ENCODE peak calls at places on chromosomes 7 and 10, in five cellular contexts. S, W, V, K and B are unnamed samples.

GRCh38 chr10:119341236-119342016 is 134.1 kb downstream of the GRK5 start:
- DNase-seq in S (no peak), W (no peak), V (peak; percentile 76), K (peak; percentile 71), B (no peak)

GRCh38 chr10:68987611-68988010 is 992 bp upstream of the KIFBP start:
- DNase-seq in S (no peak), W (no peak), V (no peak), K (no peak), B (no peak)

GRCh38 chr7:155007947-155008346 is 5.0 kb upstream of the PAXIP1 start:
- DNase-seq in S (no peak), W (peak; percentile 39), V (peak; percentile 27), K (no peak), B (no peak)

GRCh38 chr7:19463581-19463980 is 245.3 kb downstream of the POLR1F start:
- DNase-seq in S (no peak), W (no peak), V (no peak), K (no peak), B (no peak)

GRCh38 chr7:101099969-101100781 is 14.9 kb downstream of the TRIM56 start:
- DNase-seq in S (no peak), W (peak; percentile 84), V (peak; percentile 99), K (peak; percentile 99), B (peak; percentile 88)

GRCh38 chr7:63025815-63026214 is 972.8 kb upstream of the ZNF722 start:
- DNase-seq in S (no peak), W (no peak), V (no peak), K (no peak), B (no peak)

GRCh38 chr7:83456413-83456812 is 192.5 kb downstream of the SEMA3E start:
- DNase-seq in S (no peak), W (no peak), V (no peak), K (no peak), B (no peak)

GRCh38 chr10:21372651-21373410 is 152.7 kb downstream of the SKIDA1 start:
- DNase-seq in S (no peak), W (no peak), V (peak; percentile 94), K (peak; percentile 95), B (no peak)

GRCh38 chr10:93006435-93007039 is 54.1 kb upstream of the CYP26C1 start:
- DNase-seq in S (no peak), W (no peak), V (peak; percentile 74), K (peak; percentile 59), B (peak; percentile 12)

GRCh38 chr7:108415821-108416536 is 40.3 kb downstream of the NRCAM start:
- DNase-seq in S (no peak), W (no peak), V (peak; percentile 78), K (peak; percentile 83), B (no peak)

GRCh38 chr10:103429647-103430046 is 22.5 kb downstream of the CALHM2 start:
- DNase-seq in S (no peak), W (no peak), V (no peak), K (no peak), B (no peak)

GRCh38 chr7:47460251-47460989 is 121.5 kb downstream of the TNS3 start:
- DNase-seq in S (no peak), W (no peak), V (peak; percentile 50), K (no peak), B (no peak)

GRCh38 chr7:70143089-70144044 is 545.1 kb downstream of the AUTS2 start:
- DNase-seq in S (no peak), W (no peak), V (peak; percentile 4), K (peak; percentile 31), B (no peak)

GRCh38 chr10:48551796-48552591 is 52.9 kb downstream of the ARHGAP22 start:
- DNase-seq in S (no peak), W (peak; percentile 43), V (peak; percentile 69), K (peak; percentile 56), B (no peak)

GRCh38 chr10:59212399-59212798 is 36.0 kb downstream of the PHYHIPL start:
- DNase-seq in S (no peak), W (no peak), V (no peak), K (no peak), B (no peak)

GRCh38 chr10:119129721-119130120 is 25.8 kb downstream of the DENND10 start:
- DNase-seq in S (no peak), W (no peak), V (no peak), K (no peak), B (no peak)

GRCh38 chr10:102344067-102344466 is 51.4 kb upstream of the NFKB2 start:
- DNase-seq in S (no peak), W (no peak), V (peak; percentile 63), K (peak; percentile 47), B (no peak)